ENCODE peak calls at places on chromosomes 7 and 10, in seven cellular contexts. A is NCI-H226, S is H54, T is WERI-Rb-1, X is C1 segment of cervical spinal cord, J is SK-N-SH, O is HT1080. G is an unnamed sample.

GRCh38 chr10:126166797-126167196 is 221.5 kb downstream of the ADAM12 start:
- DNase-seq in T (no peak), X (no peak), A (no peak), S (no peak), J (no peak), O (no peak), G (no peak)

GRCh38 chr7:124101173-124101768 is 68.4 kb upstream of the TMEM229A start:
- DNase-seq in X (no peak), T (no peak), O (peak; percentile 10), J (peak; percentile 33), A (no peak), S (peak; percentile 3), G (peak; percentile 8)

GRCh38 chr10:785539-786214 is 96.2 kb upstream of the DIP2C start:
- DNase-seq in A (no peak), O (no peak), X (no peak), J (peak; percentile 32), T (no peak), S (no peak), G (no peak)

GRCh38 chr10:92761576-92761975 is 71.8 kb downstream of the HHEX start:
- DNase-seq in O (no peak), A (no peak), J (no peak), S (no peak), X (no peak), T (no peak), G (no peak)

GRCh38 chr10:113515521-113516045 is 37.3 kb upstream of the HABP2 start:
- DNase-seq in O (no peak), S (no peak), X (no peak), J (no peak), T (no peak), A (no peak), G (no peak)

GRCh38 chr10:6518791-6519430 is 61.2 kb downstream of the PRKCQ start:
- DNase-seq in J (no peak), T (no peak), X (no peak), A (no peak), O (no peak), S (no peak), G (no peak)

GRCh38 chr10:43735907-43736306 is 87.2 kb upstream of the ZNF32 start:
- DNase-seq in T (no peak), X (no peak), J (no peak), O (no peak), A (no peak), S (no peak), G (no peak)

GRCh38 chr10:100912013-100912608 is 652 bp upstream of the SLF2 start:
- DNase-seq in X (no peak), T (no peak), A (no peak), J (no peak), S (no peak), O (no peak), G (no peak)

GRCh38 chr10:35329520-35329919 is 6.8 kb upstream of the CCNY start:
- DNase-seq in A (no peak), J (no peak), T (peak; percentile 56), O (no peak), S (no peak), X (no peak), G (no peak)

GRCh38 chr10:112991888-112992491 is 41.9 kb downstream of the TCF7L2 start:
- DNase-seq in S (no peak), X (peak; percentile 46), T (no peak), J (no peak), O (no peak), A (no peak), G (no peak)

GRCh38 chr10:133334495-133335237 is 2.0 kb downstream of the CALY start:
- DNase-seq in X (no peak), J (peak; percentile 70), O (no peak), T (no peak), A (no peak), S (no peak), G (peak; percentile 29)

GRCh38 chr7:157469181-157470016 is 132.6 kb downstream of the DNAJB6 start:
- DNase-seq in S (no peak), J (no peak), A (no peak), T (no peak), X (no peak), O (no peak), G (no peak)

GRCh38 chr7:24971333-24972165 is 8.4 kb downstream of the OSBPL3 start:
- DNase-seq in S (peak; percentile 89), O (peak; percentile 90), X (no peak), J (peak; percentile 48), T (peak; percentile 89), A (peak; percentile 98), G (no peak)

GRCh38 chr7:119935418-119936025 is 337.5 kb upstream of the KCND2 start:
- DNase-seq in O (peak; percentile 12), A (no peak), J (peak; percentile 12), S (no peak), T (no peak), X (no peak), G (peak; percentile 76)

GRCh38 chr10:122374859-122375721 is 582 bp downstream of the PLEKHA1 start:
- DNase-seq in S (peak; percentile 19), J (peak; percentile 80), A (peak; percentile 2), O (peak; percentile 63), X (peak; percentile 80), T (peak; percentile 53), G (peak; percentile 42)

GRCh38 chr10:29243750-29244149 is 45.1 kb upstream of the LYZL1 start:
- DNase-seq in A (no peak), T (no peak), J (no peak), X (no peak), O (no peak), S (no peak), G (no peak)

GRCh38 chr10:100997364-100998182 is 2.0 kb upstream of the LZTS2 start:
- DNase-seq in O (peak; percentile 77), A (peak; percentile 80), X (peak; percentile 89), J (peak; percentile 86), S (peak; percentile 96), T (peak; percentile 90), G (peak; percentile 66)

GRCh38 chr10:110284262-110284661 is 20.5 kb downstream of the SMNDC1 start:
- DNase-seq in J (no peak), S (no peak), O (no peak), A (no peak), T (no peak), X (no peak), G (no peak)

GRCh38 chr10:13115832-13116793 is 16.1 kb downstream of the OPTN start:
- DNase-seq in J (no peak), O (no peak), X (no peak), T (no peak), A (no peak), S (no peak), G (no peak)

GRCh38 chr7:139720705-139721231 is 57.0 kb downstream of the HIPK2 start:
- DNase-seq in X (no peak), J (no peak), S (no peak), T (no peak), A (no peak), O (no peak), G (no peak)

GRCh38 chr10:46084321-46085165 is 38.5 kb upstream of the MSMB start:
- DNase-seq in X (no peak), T (no peak), S (no peak), J (no peak), A (no peak), O (peak; percentile 29), G (no peak)

GRCh38 chr10:91380873-91381561 is 29.1 kb upstream of the HECTD2 start:
- DNase-seq in J (peak; percentile 67), O (no peak), S (no peak), X (no peak), T (no peak), A (no peak), G (no peak)

GRCh38 chr10:112593023-112593422 is 146.0 kb downstream of the VTI1A start:
- DNase-seq in T (no peak), J (no peak), S (no peak), X (no peak), A (no peak), O (no peak), G (no peak)

GRCh38 chr10:47364366-47364765 is 16.2 kb downstream of the RBP3 start:
- DNase-seq in X (no peak), T (no peak), S (no peak), A (no peak), J (no peak), O (no peak), G (no peak)

GRCh38 chr7:142908921-142909870 is 23.7 kb upstream of the TRPV6 start:
- DNase-seq in O (peak; percentile 29), T (peak; percentile 23), X (no peak), A (peak; percentile 48), S (no peak), J (peak; percentile 47), G (no peak)

GRCh38 chr10:132669208-132669861 is 116.6 kb downstream of the NKX6-2 start:
- DNase-seq in S (no peak), T (no peak), O (no peak), X (no peak), J (no peak), A (no peak), G (no peak)

GRCh38 chr7:154777908-154778307 is 225.0 kb downstream of the PAXIP1 start:
- DNase-seq in A (no peak), O (no peak), S (no peak), J (no peak), X (no peak), T (no peak), G (no peak)

G was measured in G401.